ENCODE peak calls at places on chromosome 5, in six cellular contexts. X is Peyer's patch, E is fibroblast of lung, L is thoracic aorta, Z is PC-9, M is cardiac muscle cell. A is an unnamed sample. For H3K4me1, the result is how much of the 10 kb centered on the place peaks cover.

GRCh38 chr5:53006920-53007890 is 18.1 kb downstream of the ITGA2 start:
- DNase-seq in M (no peak), X (no peak), Z (no peak), L (no peak), E (no peak), A (no peak)

GRCh38 chr5:170327168-170327567 is 29.6 kb upstream of the LCP2 start:
- DNase-seq in L (no peak), E (no peak), Z (no peak), X (no peak), M (no peak), A (no peak)

GRCh38 chr5:173804579-173804978 is 83.6 kb upstream of the CPEB4 start:
- DNase-seq in X (no peak), L (no peak), M (no peak), Z (no peak), E (no peak), A (no peak)

GRCh38 chr5:72871358-72872024 is 55.0 kb downstream of the TNPO1 start:
- DNase-seq in X (no peak), M (no peak), E (peak), L (no peak), Z (no peak), A (no peak)

GRCh38 chr5:141605523-141606277 is 13.1 kb downstream of the DIAPH1 start:
- DNase-seq in L (peak), E (no peak), X (peak), Z (no peak), M (peak), A (peak)

GRCh38 chr5:172870807-172871431 is 36.9 kb downstream of the ERGIC1 start:
- DNase-seq in X (no peak), L (no peak), E (no peak), Z (no peak), M (no peak), A (no peak)

GRCh38 chr5:35745193-35745592 is 111.5 kb upstream of the IL7R start:
- DNase-seq in L (no peak), M (no peak), X (no peak), E (no peak), Z (peak), A (no peak)

GRCh38 chr5:177344891-177345290 is 6.6 kb downstream of the LMAN2 start:
- DNase-seq in L (no peak), E (no peak), X (no peak), M (no peak), Z (no peak), A (no peak)

GRCh38 chr5:57666582-57666981 is 184.0 kb upstream of the ACTBL2 start:
- DNase-seq in Z (no peak), M (peak), L (no peak), X (no peak), E (no peak), A (no peak)

GRCh38 chr5:34929720-34930526 is 564 bp downstream of the DNAJC21 start:
- DNase-seq in L (peak), E (peak), X (peak), M (peak), Z (peak), A (peak)

GRCh38 chr5:17248999-17249634 is 31.7 kb downstream of the BASP1 start:
- DNase-seq in X (no peak), E (peak), L (no peak), Z (peak), M (peak), A (peak)

GRCh38 chr5:71922584-71923106 is 184.6 kb upstream of the MAP1B start:
- DNase-seq in X (no peak), E (peak), Z (peak), M (peak), L (no peak), A (no peak)

GRCh38 chr5:127909078-127909477 is 174.5 kb upstream of the SLC12A2 start:
- DNase-seq in M (peak), X (no peak), E (peak), Z (no peak), L (no peak), A (no peak)

GRCh38 chr5:21152611-21153010 is 1164.6 kb upstream of the CDH18 start:
- DNase-seq in Z (peak), M (peak), X (no peak), L (no peak), E (peak), A (no peak)

GRCh38 chr5:134435525-134435924 is 23.8 kb upstream of the CDKN2AIPNL start:
- DNase-seq in L (no peak), E (peak), Z (peak), X (no peak), M (no peak), A (no peak)

GRCh38 chr5:92308679-92309078 is 925.6 kb upstream of the ARRDC3 start:
- DNase-seq in L (no peak), E (no peak), M (no peak), X (no peak), Z (no peak), A (no peak)

GRCh38 chr5:149764086-149764485 is 34.0 kb downstream of the PPARGC1B start:
- DNase-seq in L (no peak), M (no peak), Z (no peak), X (no peak), E (no peak), A (no peak)
- H3K4me1 ChIP-seq in L (under half), M (under half), Z (under half), X (under half), E (under half), A (under half)

GRCh38 chr5:96924016-96924443 is 11.8 kb upstream of the LNPEP start:
- DNase-seq in E (no peak), L (no peak), Z (no peak), M (no peak), X (no peak), A (no peak)
- H3K4me3 ChIP-seq in E (no peak), L (no peak), Z (no peak), M (no peak), X (no peak), A (no peak)

GRCh38 chr5:5384634-5385033 is 37.8 kb upstream of the ICE1 start:
- DNase-seq in E (no peak), L (no peak), Z (no peak), M (no peak), X (no peak), A (no peak)

GRCh38 chr5:5380298-5380697 is 42.2 kb upstream of the ICE1 start:
- DNase-seq in Z (no peak), M (no peak), E (peak), X (no peak), L (no peak), A (no peak)

GRCh38 chr5:5377780-5378179 is 44.7 kb upstream of the ICE1 start:
- DNase-seq in Z (no peak), E (no peak), L (no peak), M (no peak), X (no peak), A (no peak)

GRCh38 chr5:5383461-5383860 is 39.0 kb upstream of the ICE1 start:
- DNase-seq in E (no peak), L (no peak), X (no peak), Z (no peak), M (no peak), A (no peak)

DNA sequence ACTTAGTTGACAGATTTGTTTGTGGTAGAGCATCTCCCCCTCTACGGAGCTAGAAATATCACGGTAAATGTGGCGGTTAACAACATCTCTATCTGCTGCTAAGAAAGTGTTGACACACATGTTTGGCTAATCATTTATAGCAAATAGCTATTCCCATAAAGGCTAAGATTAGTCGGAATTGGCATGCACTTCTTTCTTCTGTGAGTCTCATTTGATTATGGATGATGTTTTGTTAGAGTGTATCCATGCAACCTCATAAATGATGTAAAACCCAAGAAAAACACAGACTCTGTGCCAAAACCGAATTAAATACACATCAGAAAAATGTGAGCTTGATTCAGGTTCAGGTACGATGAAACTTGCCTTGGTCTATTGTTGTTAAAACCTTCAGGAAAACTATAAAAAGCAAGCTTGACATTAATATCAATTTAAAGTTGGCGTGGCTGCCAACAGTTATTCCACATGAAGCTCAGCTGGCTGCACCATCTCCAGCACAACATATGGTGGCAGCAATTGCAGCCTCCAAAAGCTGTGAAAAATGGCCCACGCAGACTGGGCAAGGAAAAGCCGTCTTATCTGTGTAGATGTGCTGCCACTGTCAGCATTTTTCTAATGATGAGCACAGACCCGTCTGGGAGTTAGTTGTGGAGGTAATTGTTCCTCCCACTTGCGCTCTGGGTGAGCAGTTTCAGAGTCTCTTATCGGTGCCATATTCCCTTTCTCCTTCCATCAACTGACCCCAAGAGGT is 41.0 kb upstream of the ICE1 start:
- DNase-seq in X (no peak), E (peak), Z (no peak), L (no peak), M (peak), A (no peak)
- H3K4me1 ChIP-seq in X (under half), E (under half), Z (under half), L (under half), M (under half), A (under half)

GRCh38 chr5:2271280-2271679 is 388.6 kb upstream of the IRX4 start:
- DNase-seq in X (no peak), L (no peak), Z (no peak), E (no peak), M (no peak), A (no peak)

GRCh38 chr5:2272039-2272438 is 389.3 kb upstream of the IRX4 start:
- DNase-seq in Z (no peak), X (no peak), L (no peak), E (no peak), M (no peak), A (no peak)

GRCh38 chr5:2269656-2270055 is 386.9 kb upstream of the IRX4 start:
- DNase-seq in X (no peak), M (no peak), E (no peak), Z (no peak), L (no peak), A (no peak)

GRCh38 chr5:2270467-2270866 is 387.7 kb upstream of the IRX4 start:
- DNase-seq in M (no peak), E (no peak), Z (no peak), X (no peak), L (no peak), A (no peak)

DNA sequence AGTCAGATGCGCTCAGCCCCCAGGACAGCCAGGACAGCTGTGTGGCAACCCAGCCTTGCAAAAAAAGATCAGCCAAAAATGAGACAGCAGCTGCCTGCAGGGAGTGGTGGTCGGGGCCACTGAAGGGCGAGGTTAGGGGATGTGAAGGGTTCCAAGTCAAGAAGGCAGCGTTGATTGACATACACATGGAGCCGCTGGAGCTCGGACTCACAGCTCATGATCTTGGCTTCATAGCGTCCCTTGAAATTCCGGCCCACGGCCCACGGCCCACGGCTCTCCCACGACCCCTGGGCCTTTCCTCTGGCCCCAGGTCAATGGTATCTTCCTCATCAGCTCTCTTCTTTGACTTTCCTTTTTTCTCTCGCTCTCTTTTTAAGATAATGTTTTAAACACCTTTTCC is 390.0 kb upstream of the IRX4 start:
- DNase-seq in E (no peak), M (no peak), X (no peak), Z (no peak), L (no peak), A (no peak)
- H3K4me3 ChIP-seq in E (no peak), M (no peak), X (no peak), Z (no peak), L (no peak), A (no peak)

DNA sequence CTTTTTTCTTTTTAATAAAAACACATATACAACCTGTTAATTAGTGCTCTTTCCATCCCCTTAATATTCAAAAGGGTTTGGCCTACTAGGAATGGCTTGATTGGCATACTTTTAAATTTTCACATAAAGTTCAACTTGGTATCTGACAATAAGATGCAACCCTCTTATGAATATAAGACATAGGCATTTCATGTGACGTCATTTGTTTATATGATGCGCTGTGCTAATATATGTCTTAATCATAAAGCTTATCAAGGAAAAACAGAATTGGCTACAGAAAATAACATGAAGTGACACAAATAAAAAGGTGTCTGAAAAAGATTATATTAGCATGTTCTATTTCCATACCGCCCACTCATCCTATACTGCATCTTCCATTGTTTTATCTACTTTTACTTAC is 1642.4 kb downstream of the EFNA5 start:
- DNase-seq in L (no peak), X (no peak), M (no peak), E (no peak), Z (no peak), A (no peak)
- H3K4me1 ChIP-seq in L (under half), X (under half), M (under half), E (under half), Z (under half), A (under half)